ENCODE peak calls at places on chromosomes 11 and 22, in seven cellular contexts. W, E, K, D, L, U and R are unnamed samples.

GRCh38 chr11:116814502-116814901 is 8.6 kb downstream of the APOA4 start:
- DNase-seq in W (no peak), E (no peak), K (no peak), D (no peak), L (no peak), U (no peak), R (no peak)

GRCh38 chr22:19002684-19003038 is 66.6 kb upstream of the PRODH start:
- DNase-seq in W (no peak), E (no peak), K (no peak), D (no peak), L (no peak), U (no peak), R (no peak)

GRCh38 chr11:65640483-65641207 is 2.7 kb downstream of the SIPA1 start:
- DNase-seq in W (peak; percentile 59), E (no peak), K (no peak), D (no peak), L (peak; percentile 30), U (no peak), R (no peak)

GRCh38 chr22:46009730-46010129 is 32.8 kb upstream of the WNT7B start:
- DNase-seq in W (no peak), E (no peak), K (no peak), D (no peak), L (no peak), U (no peak), R (no peak)

GRCh38 chr11:118304809-118305248 is 299 bp downstream of the CD3E start:
- DNase-seq in W (no peak), E (no peak), K (no peak), D (no peak), L (no peak), U (no peak), R (no peak)

GRCh38 chr11:112968988-112969714 is 7.9 kb downstream of the NCAM1 start:
- DNase-seq in W (no peak), E (no peak), K (no peak), D (no peak), L (no peak), U (no peak), R (no peak)

GRCh38 chr11:67373916-67374570 is 645 bp upstream of the CLCF1 start:
- DNase-seq in W (peak; percentile 76), E (peak; percentile 96), K (peak; percentile 86), D (no peak), L (peak; percentile 27), U (peak; percentile 86), R (no peak)

GRCh38 chr22:41939981-41940852 is 6.7 kb downstream of the CENPM start:
- DNase-seq in W (peak; percentile 83), E (no peak), K (no peak), D (no peak), L (peak; percentile 37), U (peak; percentile 34), R (no peak)

GRCh38 chr11:120785576-120785975 is 238.3 kb upstream of the TBCEL start:
- DNase-seq in W (no peak), E (no peak), K (no peak), D (no peak), L (no peak), U (no peak), R (no peak)

GRCh38 chr11:10606536-10607208 is 38.2 kb upstream of the LYVE1 start:
- DNase-seq in W (no peak), E (no peak), K (peak; percentile 73), D (no peak), L (no peak), U (no peak), R (no peak)

GRCh38 chr11:58771458-58771855 is 39.7 kb upstream of the GLYAT start:
- DNase-seq in W (no peak), E (no peak), K (no peak), D (no peak), L (no peak), U (no peak), R (no peak)

GRCh38 chr11:33598426-33599069 is 102.1 kb downstream of the C11orf91 start:
- DNase-seq in W (no peak), E (no peak), K (no peak), D (peak; percentile 67), L (no peak), U (peak; percentile 72), R (peak; percentile 39)

GRCh38 chr11:45907911-45908370 is 870 bp upstream of the FREY1 start:
- DNase-seq in W (peak; percentile 55), E (no peak), K (no peak), D (peak; percentile 81), L (no peak), U (no peak), R (no peak)

GRCh38 chr11:8362899-8363298 is 99.2 kb upstream of the LMO1 start:
- DNase-seq in W (no peak), E (no peak), K (no peak), D (no peak), L (no peak), U (no peak), R (no peak)

GRCh38 chr11:83195176-83195531 is 1.6 kb downstream of the ANKRD42 start:
- DNase-seq in W (no peak), E (no peak), K (no peak), D (no peak), L (no peak), U (no peak), R (no peak)

GRCh38 chr22:18060646-18061620 is 16.9 kb upstream of the PEX26 start:
- DNase-seq in W (no peak), E (peak; percentile 36), K (no peak), D (no peak), L (no peak), U (no peak), R (no peak)

GRCh38 chr11:34150494-34151151 is 45.2 kb downstream of the NAT10 start:
- DNase-seq in W (no peak), E (no peak), K (no peak), D (no peak), L (no peak), U (no peak), R (no peak)

GRCh38 chr22:40009953-40010751 is 15.4 kb downstream of the FAM83F start:
- DNase-seq in W (no peak), E (no peak), K (no peak), D (no peak), L (no peak), U (no peak), R (no peak)

GRCh38 chr22:35308480-35308945 is 8.8 kb downstream of the TOM1 start:
- DNase-seq in W (no peak), E (no peak), K (no peak), D (no peak), L (no peak), U (no peak), R (no peak)

GRCh38 chr11:3853545-3853842 is 2.0 kb upstream of the STIM1 start:
- DNase-seq in W (no peak), E (no peak), K (no peak), D (no peak), L (no peak), U (no peak), R (no peak)
- H3K27ac ChIP-seq in W (peak overlapping the region; percentile 98), E (no peak overlapping the region), K (no peak overlapping the region), D (no peak overlapping the region), L (no peak overlapping the region), U (no peak overlapping the region), R (no peak overlapping the region)

DNA sequence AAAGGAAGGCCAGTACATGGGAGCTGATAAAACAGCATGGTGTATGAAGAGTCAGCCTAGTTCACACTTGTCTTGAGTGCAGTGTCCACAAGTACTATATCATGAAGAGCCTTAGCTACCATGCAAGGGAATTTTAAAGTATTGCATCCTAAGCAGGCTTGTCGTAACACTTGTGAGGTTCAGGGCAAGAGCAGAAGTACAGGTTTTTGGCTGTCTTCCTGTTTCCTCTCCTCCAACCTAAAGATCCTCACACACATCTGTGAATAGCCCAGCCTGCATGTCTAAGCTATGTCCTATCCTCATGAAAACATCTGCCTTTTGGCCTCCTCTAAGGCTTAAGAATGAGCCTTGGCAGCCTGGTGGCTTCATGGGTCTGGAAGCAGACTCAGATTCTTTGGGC is 34.6 kb upstream of the TMEM123 start:
- DNase-seq in W (no peak), E (no peak), K (no peak), D (no peak), L (no peak), U (no peak), R (no peak)
- H3K27ac ChIP-seq in W (no peak overlapping the region), E (no peak overlapping the region), K (no peak overlapping the region), D (no peak overlapping the region), L (no peak overlapping the region), U (no peak overlapping the region), R (no peak overlapping the region)

GRCh38 chr11:126182787-126183445 is 28.5 kb downstream of the RPUSD4 start:
- DNase-seq in W (no peak), E (no peak), K (no peak), D (no peak), L (no peak), U (no peak), R (no peak)

GRCh38 chr11:126186031-126186698 is 25.3 kb downstream of the RPUSD4 start:
- DNase-seq in W (no peak), E (no peak), K (no peak), D (no peak), L (no peak), U (no peak), R (no peak)

GRCh38 chr11:126185200-126186030 is 26.0 kb downstream of the RPUSD4 start:
- DNase-seq in W (no peak), E (no peak), K (no peak), D (no peak), L (no peak), U (peak; percentile 28), R (no peak)

GRCh38 chr11:126186708-126187481 is 24.6 kb downstream of the RPUSD4 start:
- DNase-seq in W (no peak), E (no peak), K (no peak), D (peak; percentile 55), L (no peak), U (peak; percentile 53), R (no peak)

DNA sequence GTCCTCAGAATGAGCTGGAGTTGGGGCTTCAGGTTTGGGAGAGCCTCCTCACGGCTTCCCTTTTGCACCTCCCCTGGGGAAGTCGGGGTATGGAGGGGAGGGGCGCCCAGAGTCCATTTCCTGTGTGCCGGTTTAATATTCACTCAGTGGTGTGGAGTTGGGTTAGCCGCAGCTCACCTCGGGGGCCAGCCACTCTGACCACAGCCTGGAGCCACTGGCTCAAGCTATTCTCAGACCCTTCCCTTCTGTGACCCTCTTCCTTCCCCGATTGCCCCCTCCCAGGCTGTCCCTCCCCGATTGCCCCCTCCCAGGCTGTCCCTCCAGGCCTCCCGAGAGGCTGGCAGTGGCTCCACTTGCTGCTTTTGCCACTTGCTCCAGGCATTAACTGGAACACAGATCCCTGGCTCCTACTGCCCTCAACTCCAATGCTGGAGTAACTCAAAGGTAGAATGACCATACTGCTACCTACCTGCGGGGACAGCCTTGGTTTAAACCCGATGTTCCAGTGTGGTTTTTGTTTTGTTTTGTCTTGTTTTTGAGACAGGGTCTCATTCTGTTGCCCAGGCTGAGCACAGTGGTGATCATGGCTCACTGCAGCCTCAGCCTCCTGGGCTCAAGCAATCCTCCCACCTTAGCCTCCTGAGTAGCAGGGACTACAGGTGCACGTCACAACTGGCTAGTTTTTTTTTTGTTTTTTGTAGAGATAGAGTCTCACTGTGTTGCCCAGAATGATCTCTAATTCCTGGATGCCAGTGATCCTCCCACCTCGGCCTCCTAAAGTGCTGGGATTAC is 29.3 kb downstream of the RPUSD4 start:
- DNase-seq in W (no peak), E (no peak), K (no peak), D (no peak), L (no peak), U (peak; percentile 23), R (no peak)
- H3K27ac ChIP-seq in W (no peak overlapping the region), E (no peak overlapping the region), K (no peak overlapping the region), D (no peak overlapping the region), L (no peak overlapping the region), U (no peak overlapping the region), R (no peak overlapping the region)

DNA sequence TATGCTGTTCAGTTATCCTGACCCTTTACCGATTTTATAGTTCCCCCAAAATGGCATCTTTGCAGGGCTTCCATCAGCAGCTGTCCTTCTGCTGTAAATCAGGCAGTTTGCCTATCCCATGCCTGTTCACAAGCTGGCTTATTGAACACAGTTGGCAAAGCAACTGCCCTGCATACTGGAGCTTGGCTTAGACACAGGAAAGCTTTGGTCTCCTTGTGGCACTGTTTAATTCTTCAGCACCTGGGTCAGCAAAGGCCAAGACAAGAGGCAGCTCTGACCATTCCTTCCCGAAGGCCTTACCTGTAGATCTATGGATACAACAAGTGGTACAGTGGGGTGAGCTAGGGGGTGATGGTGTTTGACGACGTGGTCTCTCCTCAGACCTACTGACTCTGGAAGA is 32.2 kb downstream of the TSPAN18 start:
- DNase-seq in W (no peak), E (no peak), K (no peak), D (no peak), L (no peak), U (no peak), R (no peak)
- H3K27ac ChIP-seq in W (no peak overlapping the region), E (no peak overlapping the region), K (no peak overlapping the region), D (no peak overlapping the region), L (no peak overlapping the region), U (no peak overlapping the region), R (no peak overlapping the region)